ENCODE peak calls at places on chromosomes 11 and 22, in five cellular contexts. V, F, J, C and X are unnamed samples.

GRCh38 chr11:114180301-114181055 is 115.7 kb upstream of the NNMT start:
- DNase-seq in V (no peak), F (peak; percentile 45), J (no peak), C (no peak), X (no peak)

GRCh38 chr22:44214187-44214586 is 33.5 kb downstream of the PARVG start:
- DNase-seq in V (peak; percentile 36), F (no peak), J (no peak), C (no peak), X (no peak)

GRCh38 chr11:11420512-11420911 is 67.5 kb upstream of the CSNK2A3 start:
- DNase-seq in V (no peak), F (no peak), J (no peak), C (no peak), X (no peak)

GRCh38 chr11:35157814-35158213 is 18.8 kb downstream of the CD44 start:
- DNase-seq in V (no peak), F (no peak), J (no peak), C (no peak), X (no peak)

GRCh38 chr22:27620367-27621154 is 181.0 kb downstream of the MN1 start:
- DNase-seq in V (no peak), F (no peak), J (no peak), C (no peak), X (no peak)

GRCh38 chr11:66768088-66768521 is 39.1 kb upstream of the SPTBN2 start:
- DNase-seq in V (no peak), F (no peak), J (no peak), C (peak; percentile 71), X (no peak)

GRCh38 chr11:2586091-2586792 is 113.6 kb downstream of the KCNQ1OT1 start:
- DNase-seq in V (no peak), F (no peak), J (no peak), C (no peak), X (no peak)

GRCh38 chr11:86047275-86047991 is 21.5 kb downstream of the PICALM start:
- DNase-seq in V (no peak), F (no peak), J (no peak), C (peak; percentile 29), X (peak; percentile 79)

GRCh38 chr22:47247609-47248240 is 485.3 kb downstream of the TBC1D22A start:
- DNase-seq in V (peak; percentile 56), F (no peak), J (no peak), C (no peak), X (no peak)

GRCh38 chr22:20155330-20156041 is 4.6 kb upstream of the CCDC188 start:
- DNase-seq in V (no peak), F (peak; percentile 31), J (peak; percentile 8), C (no peak), X (peak; percentile 24)

GRCh38 chr11:70669871-70670683 is 271.7 kb downstream of the CTTN start:
- DNase-seq in V (no peak), F (no peak), J (no peak), C (no peak), X (no peak)

GRCh38 chr22:39238124-39238466 is 6.7 kb downstream of the PDGFB start:
- DNase-seq in V (no peak), F (no peak), J (no peak), C (no peak), X (no peak)
- H3K4me3 ChIP-seq in V (peak overlapping the region; percentile 3), F (no peak overlapping the region), J (no peak overlapping the region), C (no peak overlapping the region), X (no peak overlapping the region)

DNA sequence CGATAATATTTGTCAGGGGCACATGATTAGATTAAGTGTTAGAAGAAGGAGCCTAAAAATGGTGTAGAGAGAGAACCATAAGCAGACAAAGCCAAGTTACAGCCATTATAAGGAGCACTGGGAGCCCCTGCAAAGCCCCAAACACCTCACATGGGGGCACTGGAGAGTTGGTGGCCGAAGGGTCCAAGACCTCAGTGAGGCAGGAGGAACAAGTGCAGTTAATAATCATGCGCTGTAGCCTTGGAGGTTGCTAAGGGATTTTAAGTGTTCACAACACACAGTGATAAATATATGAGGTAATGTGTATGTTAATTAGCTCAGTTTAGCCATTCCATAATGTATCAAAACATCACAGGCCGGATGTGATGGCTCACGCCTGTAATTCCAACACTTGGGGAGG is 54.4 kb upstream of the JAM3 start:
- DNase-seq in V (no peak), F (peak; percentile 64), J (no peak), C (no peak), X (no peak)
- TF ChIP-seq CTCF in V (no peak), F (peak; percentile 71), J (peak; percentile 25), C (peak; percentile 35), X (no peak)

DNA sequence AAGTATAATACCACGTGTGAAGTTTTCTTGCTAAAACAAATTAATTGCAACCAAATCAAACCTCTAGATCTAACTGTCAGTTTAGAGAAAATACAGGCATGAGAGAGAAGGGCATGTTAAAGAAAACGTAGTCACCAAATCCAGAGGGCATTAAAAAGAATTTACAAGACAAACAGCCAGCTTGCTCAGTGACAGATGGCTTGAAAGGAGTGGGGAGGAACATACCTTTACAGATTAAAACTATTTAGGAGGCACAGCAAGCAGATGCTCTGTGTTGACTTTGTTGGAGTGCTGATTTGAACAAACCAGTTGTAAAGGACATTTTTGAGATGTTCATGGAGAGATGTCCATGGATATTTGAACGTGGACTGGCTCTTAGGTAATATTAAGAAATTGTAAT is 96.9 kb downstream of the ATXN10 start:
- DNase-seq in V (no peak), F (peak; percentile 57), J (no peak), C (no peak), X (no peak)
- H3K4me3 ChIP-seq in V (no peak overlapping the region), F (peak overlapping the region; percentile 10), J (no peak overlapping the region), C (no peak overlapping the region), X (no peak overlapping the region)

DNA sequence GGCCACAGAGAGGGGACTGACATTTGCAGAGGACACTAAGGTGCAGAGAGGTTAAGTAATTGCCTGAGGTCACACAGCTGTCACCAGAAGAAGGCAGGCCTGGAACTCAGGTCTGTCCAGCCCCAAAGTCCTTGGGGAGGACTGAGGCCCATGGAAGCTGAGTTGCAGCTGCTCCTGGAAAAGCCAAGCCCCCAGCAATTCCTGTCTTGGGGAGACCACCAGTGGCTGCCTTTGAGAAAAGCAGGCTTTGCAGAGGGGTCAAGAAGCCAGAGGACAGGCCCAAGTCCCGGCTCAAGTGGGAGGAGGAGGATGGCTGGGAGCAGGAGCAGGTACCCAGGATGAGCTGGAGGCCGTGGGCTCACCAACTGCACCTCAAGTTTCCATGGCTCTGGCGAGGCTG is 3.4 kb downstream of the NFAM1 start:
- DNase-seq in V (no peak), F (no peak), J (no peak), C (no peak), X (no peak)
- TF ChIP-seq CTCF in V (no peak), F (peak; percentile 7), J (no peak), C (no peak), X (no peak)

GRCh38 chr22:40654522-40655167 is 18.1 kb upstream of the MRTFA start:
- DNase-seq in V (peak; percentile 69), F (no peak), J (no peak), C (no peak), X (no peak)

GRCh38 chr22:40648386-40648785 is 11.9 kb upstream of the MRTFA start:
- DNase-seq in V (no peak), F (no peak), J (no peak), C (no peak), X (no peak)

GRCh38 chr22:40653361-40653760 is 16.8 kb upstream of the MRTFA start:
- DNase-seq in V (no peak), F (no peak), J (no peak), C (no peak), X (no peak)

GRCh38 chr22:40651057-40651456 is 14.5 kb upstream of the MRTFA start:
- DNase-seq in V (no peak), F (no peak), J (no peak), C (no peak), X (no peak)

GRCh38 chr22:40651563-40652501 is 15.3 kb upstream of the MRTFA start:
- DNase-seq in V (peak; percentile 99), F (peak; percentile 69), J (peak; percentile 98), C (peak; percentile 98), X (peak; percentile 88)
- H3K4me3 ChIP-seq in V (peak overlapping the region; percentile 63), F (peak overlapping the region; percentile 25), J (peak overlapping the region; percentile 62), C (peak overlapping the region; percentile 64), X (peak overlapping the region; percentile 71)

DNA sequence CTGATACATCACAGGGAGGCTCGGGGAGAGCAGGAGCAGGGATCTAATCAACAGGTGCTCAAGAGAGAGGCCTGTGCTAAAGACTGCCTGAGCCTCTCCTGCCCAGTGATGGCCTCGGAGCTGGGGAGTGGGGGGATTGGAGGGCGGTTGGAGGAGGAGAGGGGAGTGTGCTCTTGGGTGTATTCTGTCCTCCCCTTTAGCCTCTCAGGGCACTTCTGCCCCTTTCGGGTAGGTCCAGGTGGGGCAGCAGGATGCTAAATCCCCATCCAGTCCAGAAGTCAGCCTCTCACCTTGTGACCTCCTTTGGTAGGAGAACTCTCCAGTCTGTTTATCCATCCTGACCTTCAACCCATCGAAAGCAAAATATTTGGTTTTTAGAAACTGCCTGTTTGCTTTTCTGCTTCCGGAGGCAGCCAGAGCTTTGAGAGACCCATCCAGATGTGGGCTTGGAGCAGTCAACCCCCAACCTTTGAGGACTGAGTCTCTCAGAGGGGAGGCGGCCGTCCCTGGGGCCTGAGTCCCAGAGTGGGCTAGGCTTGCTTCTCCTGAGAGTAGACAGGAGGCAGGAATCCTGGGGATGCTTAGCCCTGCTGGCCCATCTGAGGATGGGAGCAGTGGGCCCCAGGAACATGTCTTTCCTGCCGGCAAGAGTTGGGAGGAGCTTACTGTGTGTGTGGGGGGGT is 105.2 kb upstream of the SYT13 start:
- DNase-seq in V (no peak), F (no peak), J (no peak), C (no peak), X (no peak)
- TF ChIP-seq CTCF in V (no peak), F (no peak), J (no peak), C (no peak), X (no peak)